ENCODE peak calls at places on chromosomes 7 and 10, in four cellular contexts. J, V, S and B are unnamed samples.

GRCh38 chr7:83964318-83964717 is 230.3 kb downstream of the SEMA3A start:
- DNase-seq in J (no peak), V (no peak), S (no peak), B (no peak)

GRCh38 chr10:74743401-74743800 is 83.0 kb upstream of the KAT6B start:
- DNase-seq in J (no peak), V (no peak), S (no peak), B (no peak)

GRCh38 chr7:106484562-106484961 is 176.4 kb downstream of the CCDC71L start:
- DNase-seq in J (peak; percentile 58), V (no peak), S (no peak), B (no peak)

GRCh38 chr7:44066494-44067063 is 1.2 kb upstream of the PGAM2 start:
- DNase-seq in J (no peak), V (no peak), S (no peak), B (no peak)

GRCh38 chr10:122288917-122289316 is 17.8 kb downstream of the BTBD16 start:
- DNase-seq in J (no peak), V (no peak), S (no peak), B (no peak)

GRCh38 chr7:79114875-79115274 is 338.6 kb downstream of the MAGI2 start:
- DNase-seq in J (no peak), V (no peak), S (no peak), B (no peak)

GRCh38 chr10:92111336-92111939 is 179.4 kb downstream of the CPEB3 start:
- DNase-seq in J (no peak), V (no peak), S (no peak), B (no peak)

GRCh38 chr10:73307203-73307800 is 51.4 kb downstream of the CFAP70 start:
- DNase-seq in J (no peak), V (no peak), S (no peak), B (no peak)

GRCh38 chr7:112383671-112384417 is 66.4 kb upstream of the IFRD1 start:
- DNase-seq in J (no peak), V (no peak), S (no peak), B (no peak)

GRCh38 chr7:2978403-2978802 is 65.3 kb downstream of the CARD11 start:
- DNase-seq in J (peak; percentile 74), V (peak; percentile 47), S (no peak), B (peak; percentile 76)

GRCh38 chr7:12094365-12094921 is 116.7 kb upstream of the TMEM106B start:
- DNase-seq in J (no peak), V (no peak), S (no peak), B (no peak)